ENCODE peak calls at places on chromosome 19, in nine cellular contexts. One of them, this sample, is unnamed.

GRCh38 chr19:16131648-16132047 is 11.8 kb upstream of the HSH2D start:
- DNase-seq in heart right ventricle: no peak
- DNase-seq in PC-9: no peak
- DNase-seq in uterus: no peak
- DNase-seq in lower lobe of right lung: no peak
- DNase-seq in Caco-2: no peak
- DNase-seq in ovary: no peak
- DNase-seq in upper lobe of right lung: no peak
- DNase-seq in GM23338: no peak
- DNase-seq in this sample: no peak

GRCh38 chr19:16385821-16386220 is 61.2 kb downstream of the KLF2 start:
- DNase-seq in heart right ventricle: no peak
- DNase-seq in PC-9: no peak
- DNase-seq in uterus: no peak
- DNase-seq in lower lobe of right lung: no peak
- DNase-seq in Caco-2: no peak
- DNase-seq in ovary: peak; percentile 24
- DNase-seq in upper lobe of right lung: no peak
- DNase-seq in GM23338: no peak
- DNase-seq in this sample: no peak

GRCh38 chr19:33290956-33291622 is 11.2 kb downstream of the CEBPA start:
- DNase-seq in heart right ventricle: no peak
- DNase-seq in PC-9: peak; percentile 82
- DNase-seq in uterus: no peak
- DNase-seq in lower lobe of right lung: peak; percentile 65
- DNase-seq in Caco-2: no peak
- DNase-seq in ovary: no peak
- DNase-seq in upper lobe of right lung: peak; percentile 85
- DNase-seq in GM23338: no peak
- DNase-seq in this sample: no peak

GRCh38 chr19:47713046-47714021 is at the start of gene EHD2:
- DNase-seq in heart right ventricle: peak; percentile 86
- DNase-seq in PC-9: no peak
- DNase-seq in uterus: peak; percentile 87
- DNase-seq in lower lobe of right lung: peak; percentile 73
- DNase-seq in Caco-2: peak; percentile 74
- DNase-seq in ovary: peak; percentile 91
- DNase-seq in upper lobe of right lung: peak; percentile 86
- DNase-seq in GM23338: peak; percentile 78
- DNase-seq in this sample: peak; percentile 90

GRCh38 chr19:39765091-39766076 is 13.3 kb upstream of the LEUTX start:
- DNase-seq in heart right ventricle: no peak
- DNase-seq in PC-9: no peak
- DNase-seq in uterus: peak; percentile 17
- DNase-seq in lower lobe of right lung: peak; percentile 43
- DNase-seq in Caco-2: peak; percentile 59
- DNase-seq in ovary: no peak
- DNase-seq in upper lobe of right lung: no peak
- DNase-seq in GM23338: peak; percentile 88
- DNase-seq in this sample: no peak

GRCh38 chr19:35557539-35558399 is 5.7 kb downstream of the ATP4A start:
- DNase-seq in heart right ventricle: peak; percentile 60
- DNase-seq in PC-9: no peak
- DNase-seq in uterus: peak; percentile 44
- DNase-seq in lower lobe of right lung: peak; percentile 79
- DNase-seq in Caco-2: peak; percentile 41
- DNase-seq in ovary: peak; percentile 65
- DNase-seq in upper lobe of right lung: peak; percentile 84
- DNase-seq in GM23338: peak; percentile 95
- DNase-seq in this sample: no peak

GRCh38 chr19:44618640-44619357 is 5.4 kb downstream of the IGSF23 start:
- DNase-seq in heart right ventricle: no peak
- DNase-seq in PC-9: no peak
- DNase-seq in uterus: no peak
- DNase-seq in lower lobe of right lung: no peak
- DNase-seq in Caco-2: no peak
- DNase-seq in ovary: no peak
- DNase-seq in upper lobe of right lung: no peak
- DNase-seq in GM23338: no peak
- DNase-seq in this sample: no peak

GRCh38 chr19:11964496-11964857 is 363 bp upstream of the ZNF763 start:
- DNase-seq in heart right ventricle: peak; percentile 46
- DNase-seq in PC-9: no peak
- DNase-seq in uterus: no peak
- DNase-seq in lower lobe of right lung: peak; percentile 64
- DNase-seq in Caco-2: no peak
- DNase-seq in ovary: peak; percentile 63
- DNase-seq in upper lobe of right lung: peak; percentile 72
- DNase-seq in GM23338: peak; percentile 43
- DNase-seq in this sample: no peak

GRCh38 chr19:32357720-32358119 is 12.3 kb downstream of the ZNF507 start:
- DNase-seq in heart right ventricle: no peak
- DNase-seq in PC-9: no peak
- DNase-seq in uterus: no peak
- DNase-seq in lower lobe of right lung: no peak
- DNase-seq in Caco-2: no peak
- DNase-seq in ovary: no peak
- DNase-seq in upper lobe of right lung: no peak
- DNase-seq in GM23338: no peak
- DNase-seq in this sample: no peak

GRCh38 chr19:40416918-40417713 is 3.9 kb upstream of the PRX start:
- DNase-seq in heart right ventricle: peak; percentile 60
- DNase-seq in PC-9: no peak
- DNase-seq in uterus: no peak
- DNase-seq in lower lobe of right lung: peak; percentile 63
- DNase-seq in Caco-2: no peak
- DNase-seq in ovary: no peak
- DNase-seq in upper lobe of right lung: no peak
- DNase-seq in GM23338: no peak
- DNase-seq in this sample: peak; percentile 62

GRCh38 chr19:13864513-13865242 is 12.3 kb upstream of the NANOS3 start:
- DNase-seq in heart right ventricle: no peak
- DNase-seq in PC-9: peak; percentile 24
- DNase-seq in uterus: no peak
- DNase-seq in lower lobe of right lung: no peak
- DNase-seq in Caco-2: no peak
- DNase-seq in ovary: peak; percentile 47
- DNase-seq in upper lobe of right lung: no peak
- DNase-seq in GM23338: no peak
- DNase-seq in this sample: no peak

GRCh38 chr19:17281391-17282304 is at the start of gene ANKLE1:
- DNase-seq in heart right ventricle: peak; percentile 29
- DNase-seq in PC-9: no peak
- DNase-seq in uterus: no peak
- DNase-seq in lower lobe of right lung: peak; percentile 78
- DNase-seq in Caco-2: peak; percentile 73
- DNase-seq in ovary: peak; percentile 52
- DNase-seq in upper lobe of right lung: no peak
- DNase-seq in GM23338: peak; percentile 88
- DNase-seq in this sample: no peak

GRCh38 chr19:54415208-54415900 is at the start of gene TTYH1:
- DNase-seq in heart right ventricle: no peak
- DNase-seq in PC-9: no peak
- DNase-seq in uterus: no peak
- DNase-seq in lower lobe of right lung: no peak
- DNase-seq in Caco-2: no peak
- DNase-seq in ovary: no peak
- DNase-seq in upper lobe of right lung: no peak
- DNase-seq in GM23338: peak; percentile 66
- DNase-seq in this sample: no peak

GRCh38 chr19:51347209-51347928 is 5.4 kb upstream of the VSIG10L start:
- DNase-seq in heart right ventricle: no peak
- DNase-seq in PC-9: no peak
- DNase-seq in uterus: no peak
- DNase-seq in lower lobe of right lung: no peak
- DNase-seq in Caco-2: no peak
- DNase-seq in ovary: no peak
- DNase-seq in upper lobe of right lung: no peak
- DNase-seq in GM23338: no peak
- DNase-seq in this sample: no peak

GRCh38 chr19:48571378-48572162 is 19.6 kb downstream of the SULT2B1 start:
- DNase-seq in heart right ventricle: no peak
- DNase-seq in PC-9: no peak
- DNase-seq in uterus: no peak
- DNase-seq in lower lobe of right lung: peak; percentile 76
- DNase-seq in Caco-2: peak; percentile 64
- DNase-seq in ovary: no peak
- DNase-seq in upper lobe of right lung: no peak
- DNase-seq in GM23338: no peak
- DNase-seq in this sample: no peak

GRCh38 chr19:40223135-40223822 is 3.2 kb downstream of the CCNP start:
- DNase-seq in heart right ventricle: no peak
- DNase-seq in PC-9: no peak
- DNase-seq in uterus: no peak
- DNase-seq in lower lobe of right lung: no peak
- DNase-seq in Caco-2: no peak
- DNase-seq in ovary: no peak
- DNase-seq in upper lobe of right lung: no peak
- DNase-seq in GM23338: peak; percentile 87
- DNase-seq in this sample: no peak

GRCh38 chr19:45097776-45098520 is 5.0 kb downstream of the PPP1R37 start:
- DNase-seq in heart right ventricle: no peak
- DNase-seq in PC-9: peak; percentile 54
- DNase-seq in uterus: peak; percentile 46
- DNase-seq in lower lobe of right lung: no peak
- DNase-seq in Caco-2: no peak
- DNase-seq in ovary: peak; percentile 49
- DNase-seq in upper lobe of right lung: peak; percentile 73
- DNase-seq in GM23338: no peak
- DNase-seq in this sample: peak; percentile 66

GRCh38 chr19:43606569-43607229 is 5.2 kb upstream of the SRRM5 start:
- DNase-seq in heart right ventricle: no peak
- DNase-seq in PC-9: no peak
- DNase-seq in uterus: no peak
- DNase-seq in lower lobe of right lung: no peak
- DNase-seq in Caco-2: no peak
- DNase-seq in ovary: no peak
- DNase-seq in upper lobe of right lung: no peak
- DNase-seq in GM23338: no peak
- DNase-seq in this sample: no peak

GRCh38 chr19:48752511-48753365 is at the start of gene FUT1:
- DNase-seq in heart right ventricle: peak; percentile 78
- DNase-seq in PC-9: peak; percentile 95
- DNase-seq in uterus: no peak
- DNase-seq in lower lobe of right lung: peak; percentile 83
- DNase-seq in Caco-2: peak; percentile 99
- DNase-seq in ovary: no peak
- DNase-seq in upper lobe of right lung: peak; percentile 90
- DNase-seq in GM23338: peak; percentile 98
- DNase-seq in this sample: no peak

GRCh38 chr19:5125797-5126497 is 157.0 kb downstream of the KDM4B start:
- DNase-seq in heart right ventricle: no peak
- DNase-seq in PC-9: no peak
- DNase-seq in uterus: no peak
- DNase-seq in lower lobe of right lung: no peak
- DNase-seq in Caco-2: no peak
- DNase-seq in ovary: no peak
- DNase-seq in upper lobe of right lung: no peak
- DNase-seq in GM23338: peak; percentile 84
- DNase-seq in this sample: no peak
- H3K4me1 ChIP-seq in heart right ventricle: peaks cover 47% of the 10 kb centered on the region
- H3K4me1 ChIP-seq in PC-9: no peaks in the 10 kb centered on the region
- H3K4me1 ChIP-seq in uterus: peaks cover 9% of the 10 kb centered on the region
- H3K4me1 ChIP-seq in lower lobe of right lung: peaks cover 18% of the 10 kb centered on the region
- H3K4me1 ChIP-seq in Caco-2: no peaks in the 10 kb centered on the region
- H3K4me1 ChIP-seq in ovary: peaks cover 25% of the 10 kb centered on the region
- H3K4me1 ChIP-seq in upper lobe of right lung: peaks cover 7% of the 10 kb centered on the region
- H3K4me1 ChIP-seq in GM23338: peaks cover 25% of the 10 kb centered on the region
- H3K4me1 ChIP-seq in this sample: peaks cover 34% of the 10 kb centered on the region

GRCh38 chr19:18476507-18477041 is 38.6 kb upstream of the ISYNA1 start:
- DNase-seq in heart right ventricle: no peak
- DNase-seq in PC-9: no peak
- DNase-seq in uterus: no peak
- DNase-seq in lower lobe of right lung: no peak
- DNase-seq in Caco-2: no peak
- DNase-seq in ovary: no peak
- DNase-seq in upper lobe of right lung: no peak
- DNase-seq in GM23338: no peak
- DNase-seq in this sample: no peak
- H3K4me1 ChIP-seq in heart right ventricle: peaks cover 82% of the 10 kb centered on the region
- H3K4me1 ChIP-seq in PC-9: peaks cover 22% of the 10 kb centered on the region
- H3K4me1 ChIP-seq in uterus: peaks cover 8% of the 10 kb centered on the region
- H3K4me1 ChIP-seq in lower lobe of right lung: peaks cover 86% of the 10 kb centered on the region
- H3K4me1 ChIP-seq in Caco-2: no peaks in the 10 kb centered on the region
- H3K4me1 ChIP-seq in ovary: peaks cover 36% of the 10 kb centered on the region
- H3K4me1 ChIP-seq in upper lobe of right lung: peaks cover 68% of the 10 kb centered on the region
- H3K4me1 ChIP-seq in GM23338: no peaks in the 10 kb centered on the region
- H3K4me1 ChIP-seq in this sample: peaks cover 83% of the 10 kb centered on the region

DNA sequence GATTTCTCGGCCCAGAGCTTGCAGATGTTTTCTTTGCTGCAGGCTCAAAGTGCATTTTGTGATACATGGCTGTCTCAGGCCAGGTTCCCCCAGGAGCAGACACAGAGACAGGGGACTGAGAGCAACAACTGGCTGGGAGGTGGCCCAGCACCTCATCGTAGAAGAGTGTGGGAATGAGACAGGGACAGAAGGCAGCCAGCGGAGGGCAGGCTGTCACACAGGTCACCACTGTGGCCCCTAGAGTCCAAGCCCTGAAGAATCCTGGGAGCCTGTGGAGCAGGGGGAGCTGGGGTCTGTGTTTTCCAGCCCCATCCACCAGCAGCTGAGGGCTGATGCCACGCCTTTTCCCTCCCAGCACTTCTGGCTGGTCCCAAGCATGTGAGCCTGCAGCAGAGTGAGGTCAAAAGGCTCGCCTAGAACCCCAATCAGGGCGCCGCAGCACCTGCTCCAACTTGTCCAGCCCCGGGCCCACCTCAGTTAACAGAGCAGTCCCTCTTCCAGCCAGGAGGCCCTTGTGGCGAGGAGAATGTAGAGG is 723.8 kb downstream of the UQCRFS1 start:
- DNase-seq in heart right ventricle: no peak
- DNase-seq in PC-9: no peak
- DNase-seq in uterus: no peak
- DNase-seq in lower lobe of right lung: no peak
- DNase-seq in Caco-2: no peak
- DNase-seq in ovary: no peak
- DNase-seq in upper lobe of right lung: no peak
- DNase-seq in GM23338: peak; percentile 24
- DNase-seq in this sample: no peak
- H3K4me1 ChIP-seq in heart right ventricle: no peaks in the 10 kb centered on the region
- H3K4me1 ChIP-seq in PC-9: no peaks in the 10 kb centered on the region
- H3K4me1 ChIP-seq in uterus: no peaks in the 10 kb centered on the region
- H3K4me1 ChIP-seq in lower lobe of right lung: no peaks in the 10 kb centered on the region
- H3K4me1 ChIP-seq in Caco-2: no peaks in the 10 kb centered on the region
- H3K4me1 ChIP-seq in ovary: no peaks in the 10 kb centered on the region
- H3K4me1 ChIP-seq in upper lobe of right lung: no peaks in the 10 kb centered on the region
- H3K4me1 ChIP-seq in GM23338: peaks cover 15% of the 10 kb centered on the region
- H3K4me1 ChIP-seq in this sample: no peaks in the 10 kb centered on the region

GRCh38 chr19:52889931-52890330 is 7.5 kb downstream of the ZNF320 start:
- DNase-seq in heart right ventricle: no peak
- DNase-seq in PC-9: no peak
- DNase-seq in uterus: no peak
- DNase-seq in lower lobe of right lung: no peak
- DNase-seq in Caco-2: peak; percentile 21
- DNase-seq in ovary: no peak
- DNase-seq in upper lobe of right lung: no peak
- DNase-seq in GM23338: no peak
- DNase-seq in this sample: no peak
- H3K4me1 ChIP-seq in heart right ventricle: no peaks in the 10 kb centered on the region
- H3K4me1 ChIP-seq in PC-9: no peaks in the 10 kb centered on the region
- H3K4me1 ChIP-seq in uterus: no peaks in the 10 kb centered on the region
- H3K4me1 ChIP-seq in lower lobe of right lung: no peaks in the 10 kb centered on the region
- H3K4me1 ChIP-seq in Caco-2: peaks cover 7% of the 10 kb centered on the region
- H3K4me1 ChIP-seq in ovary: no peaks in the 10 kb centered on the region
- H3K4me1 ChIP-seq in upper lobe of right lung: no peaks in the 10 kb centered on the region
- H3K4me1 ChIP-seq in GM23338: no peaks in the 10 kb centered on the region
- H3K4me1 ChIP-seq in this sample: no peaks in the 10 kb centered on the region

GRCh38 chr19:1166872-1167573 is 7.0 kb downstream of the SBNO2 start:
- DNase-seq in heart right ventricle: no peak
- DNase-seq in PC-9: peak; percentile 85
- DNase-seq in uterus: no peak
- DNase-seq in lower lobe of right lung: peak; percentile 84
- DNase-seq in Caco-2: no peak
- DNase-seq in ovary: peak; percentile 75
- DNase-seq in upper lobe of right lung: peak; percentile 84
- DNase-seq in GM23338: no peak
- DNase-seq in this sample: no peak
- H3K4me1 ChIP-seq in heart right ventricle: peaks cover 41% of the 10 kb centered on the region
- H3K4me1 ChIP-seq in PC-9: peaks cover 46% of the 10 kb centered on the region
- H3K4me1 ChIP-seq in uterus: peaks cover 26% of the 10 kb centered on the region
- H3K4me1 ChIP-seq in lower lobe of right lung: peaks cover 73% of the 10 kb centered on the region
- H3K4me1 ChIP-seq in Caco-2: peaks cover 3% of the 10 kb centered on the region
- H3K4me1 ChIP-seq in ovary: peaks cover 33% of the 10 kb centered on the region
- H3K4me1 ChIP-seq in upper lobe of right lung: peaks cover 49% of the 10 kb centered on the region
- H3K4me1 ChIP-seq in GM23338: no peaks in the 10 kb centered on the region
- H3K4me1 ChIP-seq in this sample: peaks cover 8% of the 10 kb centered on the region